ENCODE peak calls at places on chromosome 17, in nine cellular contexts. O is nephron progenitor cell; J is neural crest cell; K is HFFc6; B is stimulated activated CD4-positive, alpha-beta T cell treated with anti-CD3 and anti-CD28 coated beads, Interleukin-2, amount 100 ng/mL, for 48 hours; S is lung; I is ecto neural progenitor cell; E is B cell; P is RCC 7860. U is an unnamed sample.

GRCh38 chr17:28395968-28396367 is 10.0 kb downstream of the SLC46A1 start:
- DNase-seq in J (no peak), E (no peak), S (no peak), I (no peak), O (no peak), K (no peak), P (no peak), B (no peak), U (no peak)

GRCh38 chr17:182164-182751 is 808 bp upstream of the DOC2B start:
- DNase-seq in E (no peak), B (no peak), S (peak; percentile 57), K (no peak), I (no peak), O (no peak), P (no peak), J (no peak), U (no peak)

GRCh38 chr17:64063766-64064224 is 43.4 kb upstream of the ICAM2 start:
- DNase-seq in K (no peak), P (no peak), O (peak; percentile 75), I (peak; percentile 84), E (peak; percentile 41), B (peak; percentile 44), S (peak; percentile 82), J (peak; percentile 37), U (no peak)

GRCh38 chr17:2624292-2624731 is 30.9 kb downstream of the PAFAH1B1 start:
- DNase-seq in I (no peak), S (no peak), E (peak; percentile 66), O (no peak), B (no peak), P (no peak), K (no peak), J (no peak), U (no peak)

GRCh38 chr17:2594657-2595085 is 1.2 kb downstream of the PAFAH1B1 start:
- DNase-seq in S (no peak), K (no peak), I (no peak), O (no peak), E (no peak), B (no peak), P (no peak), J (no peak), U (no peak)

GRCh38 chr17:72691601-72692000 is 400.9 kb downstream of the SLC39A11 start:
- DNase-seq in P (no peak), I (no peak), O (no peak), K (peak; percentile 73), J (no peak), B (no peak), E (no peak), S (no peak), U (peak; percentile 87)

GRCh38 chr17:69501591-69502468 is 87.3 kb downstream of the MAP2K6 start:
- DNase-seq in B (no peak), J (no peak), K (peak; percentile 10), S (peak; percentile 44), E (no peak), P (no peak), O (peak; percentile 37), I (no peak), U (peak; percentile 78)

GRCh38 chr17:80872011-80872929 is 119.4 kb upstream of the CHMP6 start:
- DNase-seq in E (no peak), P (no peak), S (no peak), B (no peak), I (no peak), J (no peak), K (no peak), O (no peak), U (no peak)

GRCh38 chr17:68346448-68346847 is 55.2 kb downstream of the ARSG start:
- DNase-seq in O (no peak), K (no peak), B (peak; percentile 67), P (no peak), I (no peak), S (peak; percentile 51), J (no peak), E (peak; percentile 83), U (no peak)

GRCh38 chr17:17198281-17198680 is 7.9 kb downstream of the PLD6 start:
- DNase-seq in J (no peak), I (no peak), P (no peak), E (no peak), S (no peak), O (no peak), K (no peak), B (no peak), U (no peak)

GRCh38 chr17:45171338-45172231 is 9.9 kb downstream of the HEXIM2 start:
- DNase-seq in B (no peak), O (peak; percentile 52), S (peak; percentile 55), E (no peak), K (no peak), J (no peak), P (no peak), I (peak; percentile 85), U (no peak)

GRCh38 chr17:40803617-40804082 is 3.9 kb upstream of the KRT28 start:
- DNase-seq in P (peak; percentile 60), E (peak; percentile 79), J (peak; percentile 79), S (peak; percentile 80), I (peak; percentile 90), O (peak; percentile 87), K (peak; percentile 47), B (peak; percentile 78), U (peak; percentile 32)

GRCh38 chr17:56774650-56775049 is 59.1 kb downstream of the C17orf67 start:
- DNase-seq in S (no peak), B (no peak), J (no peak), I (no peak), P (no peak), K (no peak), O (no peak), E (no peak), U (no peak)

GRCh38 chr17:28370035-28370743 is at the start of gene VTN:
- DNase-seq in I (peak; percentile 90), J (peak; percentile 16), B (no peak), E (no peak), P (peak; percentile 44), K (no peak), O (peak; percentile 61), S (no peak), U (no peak)

GRCh38 chr17:61405686-61406542 is 6.3 kb downstream of the TBX2 start:
- DNase-seq in S (no peak), P (no peak), I (peak; percentile 45), K (no peak), B (no peak), J (no peak), E (no peak), O (no peak), U (no peak)

GRCh38 chr17:19720631-19721426 is 4.4 kb upstream of the SLC47A2 start:
- DNase-seq in J (no peak), S (no peak), B (no peak), K (no peak), I (no peak), P (peak; percentile 89), O (peak; percentile 30), E (no peak), U (no peak)

GRCh38 chr17:10001296-10001904 is 96.3 kb upstream of the RCVRN start:
- DNase-seq in J (no peak), P (no peak), I (no peak), K (no peak), O (no peak), E (no peak), S (no peak), B (no peak), U (no peak)

GRCh38 chr17:55842405-55843158 is 91.7 kb downstream of the PCTP start:
- DNase-seq in B (no peak), O (no peak), J (no peak), P (no peak), I (no peak), E (no peak), K (no peak), S (no peak), U (no peak)

GRCh38 chr17:37506678-37507077 is 17.0 kb downstream of the DUSP14 start:
- DNase-seq in O (peak; percentile 41), P (no peak), B (no peak), I (peak; percentile 80), J (peak; percentile 23), E (no peak), K (peak; percentile 31), S (no peak), U (peak; percentile 34)

GRCh38 chr17:63676540-63676933 is 23.4 kb downstream of the LIMD2 start:
- DNase-seq in J (no peak), E (no peak), O (no peak), B (no peak), I (no peak), K (no peak), S (no peak), P (no peak), U (no peak)

GRCh38 chr17:79953335-79953734 is 82.3 kb downstream of the TBC1D16 start:
- DNase-seq in P (no peak), J (no peak), K (no peak), S (no peak), O (no peak), E (peak; percentile 30), I (peak; percentile 11), B (no peak), U (no peak)

GRCh38 chr17:33469911-33470310 is 176.8 kb upstream of the ASIC2 start:
- DNase-seq in K (peak; percentile 38), S (no peak), P (no peak), E (no peak), B (no peak), J (no peak), O (no peak), I (no peak), U (peak; percentile 75)

GRCh38 chr17:1054656-1055055 is 57.7 kb downstream of the TIMM22 start:
- DNase-seq in S (no peak), J (no peak), P (no peak), B (no peak), I (no peak), E (no peak), K (no peak), O (no peak), U (no peak)

GRCh38 chr17:78224226-78225087 is 7.0 kb upstream of the TMEM235 start:
- DNase-seq in S (no peak), I (no peak), B (no peak), K (no peak), E (no peak), P (no peak), J (no peak), O (no peak), U (no peak)

GRCh38 chr17:83024205-83024971 is 55.0 kb upstream of the METRNL start:
- DNase-seq in I (peak; percentile 47), K (no peak), J (no peak), E (no peak), O (no peak), S (no peak), B (no peak), P (no peak), U (no peak)

GRCh38 chr17:5237541-5238016 is 2.9 kb upstream of the SCIMP start:
- DNase-seq in E (peak; percentile 68), K (peak; percentile 63), B (peak; percentile 43), I (peak; percentile 76), J (peak; percentile 24), P (peak; percentile 49), O (peak; percentile 45), S (peak; percentile 69), U (peak; percentile 14)

GRCh38 chr17:7340179-7340578 is 3.9 kb downstream of the ACAP1 start:
- DNase-seq in E (no peak), O (no peak), K (no peak), P (no peak), J (no peak), I (no peak), B (no peak), S (no peak), U (no peak)

GRCh38 chr17:12627177-12627629 is 38.5 kb upstream of the MYOCD start:
- DNase-seq in B (no peak), K (peak; percentile 98), I (no peak), S (no peak), P (peak; percentile 35), O (no peak), E (no peak), J (no peak), U (peak; percentile 98)

GRCh38 chr17:2043785-2044184 is 2.0 kb downstream of the OVCA2 start:
- DNase-seq in O (no peak), S (no peak), P (no peak), J (no peak), K (peak; percentile 80), B (no peak), I (no peak), E (no peak), U (peak; percentile 75)

GRCh38 chr17:48002920-48003685 is 32.2 kb downstream of the CDK5RAP3 start:
- DNase-seq in E (no peak), P (peak; percentile 8), S (no peak), O (peak; percentile 46), I (peak; percentile 77), K (no peak), B (no peak), J (no peak), U (no peak)

GRCh38 chr17:34299918-34300600 is 14.5 kb downstream of the CCL11 start:
- DNase-seq in K (peak; percentile 63), E (no peak), O (no peak), S (peak; percentile 9), J (no peak), P (no peak), B (no peak), I (peak; percentile 18), U (peak; percentile 86)

U was measured in astrocyte.